ENCODE peak calls at places on chromosomes 2 and 18, in six cellular contexts. E is A549, J is transverse colon, A is stomach, P is sigmoid colon, H is H1. L is an unnamed sample.

GRCh38 chr2:20526666-20527065 is 79.8 kb downstream of the RHOB start:
- DNase-seq in P (peak; percentile 67), J (no peak), H (no peak), E (no peak), A (peak; percentile 46), L (peak; percentile 45)

GRCh38 chr2:88070055-88070454 is 2.4 kb downstream of the SMYD1 start:
- DNase-seq in A (no peak), P (no peak), E (no peak), H (no peak), J (no peak), L (no peak)

GRCh38 chr2:241507430-241508239 is 749 bp downstream of the STK25 start:
- DNase-seq in P (no peak), E (peak; percentile 58), H (no peak), J (peak; percentile 39), A (peak; percentile 47), L (peak; percentile 40)

GRCh38 chr2:62407838-62408589 is 98.0 kb downstream of the TMEM17 start:
- DNase-seq in H (no peak), P (peak; percentile 86), J (no peak), E (no peak), A (no peak), L (peak; percentile 61)

GRCh38 chr2:26528186-26528585 is 50.3 kb upstream of the OTOF start:
- DNase-seq in P (peak; percentile 32), H (no peak), E (no peak), A (no peak), J (no peak), L (no peak)

GRCh38 chr2:148730085-148730484 is 85.5 kb downstream of the EPC2 start:
- DNase-seq in E (no peak), H (no peak), J (no peak), P (no peak), A (no peak), L (no peak)

GRCh38 chr2:106038598-106039375 is 155.3 kb downstream of the UXS1 start:
- DNase-seq in P (peak; percentile 76), J (no peak), A (no peak), H (no peak), E (no peak), L (no peak)

GRCh38 chr18:28984731-28985130 is 807.8 kb upstream of the CDH2 start:
- DNase-seq in E (no peak), A (no peak), J (no peak), P (no peak), H (no peak), L (no peak)

GRCh38 chr2:227473019-227473461 is 1.1 kb downstream of the AGFG1 start:
- DNase-seq in A (no peak), H (no peak), E (peak; percentile 72), P (no peak), J (no peak), L (no peak)

GRCh38 chr18:8912348-8913057 is 190.0 kb upstream of the NDUFV2 start:
- DNase-seq in E (no peak), P (no peak), J (peak; percentile 16), H (no peak), A (no peak), L (no peak)

GRCh38 chr2:64598226-64598625 is 55.5 kb downstream of the SERTAD2 start:
- DNase-seq in H (no peak), P (no peak), J (no peak), E (no peak), A (no peak), L (no peak)

GRCh38 chr2:46007412-46007811 is 289.8 kb upstream of the EPAS1 start:
- DNase-seq in H (no peak), E (no peak), J (no peak), P (no peak), A (no peak), L (no peak)

GRCh38 chr2:48569433-48569832 is 39.5 kb downstream of the STON1 start:
- DNase-seq in A (no peak), P (no peak), H (no peak), J (no peak), E (no peak), L (no peak)

GRCh38 chr2:48567671-48568070 is 37.7 kb downstream of the STON1 start:
- DNase-seq in A (no peak), P (no peak), E (no peak), J (no peak), H (no peak), L (no peak)

GRCh38 chr2:48572797-48573196 is 42.8 kb downstream of the STON1 start:
- DNase-seq in A (no peak), J (no peak), H (no peak), P (no peak), E (no peak), L (no peak)

GRCh38 chr2:48566582-48566981 is 36.6 kb downstream of the STON1 start:
- DNase-seq in A (no peak), E (peak; percentile 47), J (no peak), H (no peak), P (no peak), L (no peak)

GRCh38 chr2:48568551-48568950 is 38.6 kb downstream of the STON1 start:
- DNase-seq in E (no peak), J (no peak), A (no peak), P (no peak), H (no peak), L (peak; percentile 27)
- TF ChIP-seq EP300 in E (no peak), J (no peak), A (no peak), P (no peak), H (no peak), L (peak; percentile 74)

GRCh38 chr2:30233142-30233961 is 2.0 kb downstream of the LBH start:
- DNase-seq in P (no peak), H (no peak), E (no peak), A (peak; percentile 13), J (no peak), L (no peak)
- TF ChIP-seq POLR2A in P (no peak), H (no peak), E (no peak), A (no peak), J (no peak), L (no peak)

GRCh38 chr2:12176621-12177020 is 430.2 kb downstream of the LPIN1 start:
- DNase-seq in H (no peak), P (no peak), A (no peak), J (no peak), E (no peak), L (no peak)
- H3K4me1 ChIP-seq in H (no peaks in the 10 kb centered on the region), P (peaks cover 16% of the 10 kb centered on the region), A (peaks cover 13% of the 10 kb centered on the region), J (peaks cover 7% of the 10 kb centered on the region), E (no peaks in the 10 kb centered on the region), L (peaks cover 9% of the 10 kb centered on the region)

GRCh38 chr18:58013241-58014211 is 30.5 kb upstream of the NEDD4L start:
- DNase-seq in J (peak; percentile 23), E (peak; percentile 75), H (no peak), A (peak; percentile 31), P (no peak), L (no peak)

GRCh38 chr18:58020567-58021107 is 23.4 kb upstream of the NEDD4L start:
- DNase-seq in H (no peak), P (no peak), A (no peak), J (no peak), E (no peak), L (no peak)

GRCh38 chr18:58015045-58015444 is 29.0 kb upstream of the NEDD4L start:
- DNase-seq in H (no peak), P (no peak), A (no peak), E (no peak), J (peak; percentile 24), L (no peak)

GRCh38 chr18:58012356-58012755 is 31.7 kb upstream of the NEDD4L start:
- DNase-seq in P (no peak), H (no peak), E (no peak), A (no peak), J (no peak), L (no peak)

GRCh38 chr18:58017267-58017666 is 26.8 kb upstream of the NEDD4L start:
- DNase-seq in J (no peak), A (no peak), P (no peak), H (no peak), E (no peak), L (no peak)
- TF ChIP-seq EP300 in J (no peak), A (no peak), P (no peak), H (no peak), E (no peak), L (no peak)

DNA sequence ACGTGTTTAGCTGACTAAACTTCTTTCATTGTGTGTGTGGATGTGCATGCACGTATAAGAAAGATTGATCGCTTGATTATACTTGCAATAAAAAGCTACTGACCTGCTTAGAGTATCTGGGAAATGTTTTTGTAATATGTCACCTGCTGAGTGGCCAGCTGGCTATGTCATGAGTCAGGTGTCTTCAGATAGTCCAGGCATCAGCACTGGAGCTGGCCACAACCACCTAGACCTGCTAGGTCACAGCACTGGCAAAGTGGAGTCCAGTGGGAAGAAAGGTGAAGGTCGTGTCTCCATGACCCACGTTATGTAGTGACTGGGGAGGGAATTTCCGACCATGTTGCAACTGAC is 147.0 kb downstream of the ESCO1 start:
- DNase-seq in J (no peak), A (no peak), P (peak; percentile 67), E (no peak), H (no peak), L (no peak)
- TF ChIP-seq POLR2A in J (no peak), A (no peak), P (no peak), E (no peak), H (no peak), L (no peak)

GRCh38 chr18:74283646-74284045 is 8.1 kb downstream of the CYB5A start:
- DNase-seq in J (no peak), A (no peak), P (no peak), E (no peak), H (no peak), L (no peak)
- H3K4me1 ChIP-seq in J (peaks cover 39% of the 10 kb centered on the region), A (peaks cover 67% of the 10 kb centered on the region), P (peaks cover 83% of the 10 kb centered on the region), E (peaks cover 63% of the 10 kb centered on the region), H (peaks cover 52% of the 10 kb centered on the region), L (peaks cover 27% of the 10 kb centered on the region)

GRCh38 chr18:26468931-26469340 is 79.4 kb downstream of the KCTD1 start:
- DNase-seq in H (no peak), J (peak; percentile 20), E (peak; percentile 65), A (no peak), P (no peak), L (no peak)
- TF ChIP-seq EP300 in H (no peak), J (no peak), E (no peak), A (no peak), P (no peak), L (no peak)

GRCh38 chr18:79460445-79461300 is 64.9 kb downstream of the NFATC1 start:
- DNase-seq in P (no peak), A (no peak), J (no peak), E (no peak), H (no peak), L (no peak)
- TF ChIP-seq POLR2A in P (no peak), A (no peak), J (no peak), E (no peak), H (no peak), L (no peak)

DNA sequence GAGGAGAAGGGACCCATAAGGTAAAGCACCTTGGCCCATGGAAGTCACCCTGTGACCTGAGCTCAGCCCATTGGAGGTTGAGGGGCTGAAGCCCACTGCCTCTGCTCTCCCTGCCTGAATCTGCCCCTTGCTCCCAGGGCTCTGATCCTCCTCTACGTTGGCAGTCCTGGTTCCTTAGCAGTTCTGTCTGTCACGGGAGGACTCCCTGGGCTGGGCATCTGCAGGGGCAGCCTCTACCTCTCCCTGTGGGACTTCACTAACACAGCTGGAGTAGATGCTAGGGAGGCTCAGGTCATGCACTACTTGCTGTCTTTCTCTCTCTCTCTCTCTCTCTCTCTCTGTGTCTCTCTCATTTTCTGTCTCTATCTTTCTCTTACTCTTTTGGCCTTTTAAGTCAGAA is 8.7 kb downstream of the GYPC start:
- DNase-seq in H (no peak), J (no peak), E (no peak), A (no peak), P (no peak), L (no peak)
- H3K4me1 ChIP-seq in H (peaks cover 8% of the 10 kb centered on the region), J (peaks cover 14% of the 10 kb centered on the region), E (no peaks in the 10 kb centered on the region), A (peaks cover 15% of the 10 kb centered on the region), P (peaks cover 68% of the 10 kb centered on the region), L (peaks cover 32% of the 10 kb centered on the region)